ENCODE peak calls at places on chromosomes 6 and 20, in eight cellular contexts. One of them, this sample, is unnamed.

GRCh38 chr6:69865126-69865525 is 1.2 kb upstream of the COL19A1 start:
- DNase-seq in activated gamma-delta T cell treated with anti-CD3 and anti-CD28 coated beads, Interleukin-2, amount 50 U/mL, for 16 hours: no peak
- DNase-seq in germinal center: no peak
- DNase-seq in mesothelial cell of epicardium: no peak
- DNase-seq in transverse colon: no peak
- DNase-seq in activated T-cell treated with anti-CD3 and anti-CD28 coated beads for 1 hour: no peak
- DNase-seq in activated CD8-positive, alpha-beta memory T cell treated with anti-CD3 and anti-CD28 coated beads, Interleukin-2, amount 10 ng/mL, durations not matched to agents 7 days and 5 days: no peak
- DNase-seq in glomerular endothelial cell: no peak
- DNase-seq in this sample: no peak

GRCh38 chr20:47659904-47660601 is 125.2 kb downstream of the SULF2 start:
- DNase-seq in activated T-cell treated with anti-CD3 and anti-CD28 coated beads for 1 hour: no peak
- DNase-seq in mesothelial cell of epicardium: no peak
- DNase-seq in activated CD8-positive, alpha-beta memory T cell treated with anti-CD3 and anti-CD28 coated beads, Interleukin-2, amount 10 ng/mL, durations not matched to agents 7 days and 5 days: peak; percentile 18
- DNase-seq in activated gamma-delta T cell treated with anti-CD3 and anti-CD28 coated beads, Interleukin-2, amount 50 U/mL, for 16 hours: no peak
- DNase-seq in transverse colon: no peak
- DNase-seq in germinal center: no peak
- DNase-seq in glomerular endothelial cell: no peak
- DNase-seq in this sample: no peak

GRCh38 chr6:45595010-45595851 is 217.5 kb upstream of the SUPT3H start:
- DNase-seq in germinal center: no peak
- DNase-seq in activated T-cell treated with anti-CD3 and anti-CD28 coated beads for 1 hour: no peak
- DNase-seq in mesothelial cell of epicardium: no peak
- DNase-seq in activated CD8-positive, alpha-beta memory T cell treated with anti-CD3 and anti-CD28 coated beads, Interleukin-2, amount 10 ng/mL, durations not matched to agents 7 days and 5 days: no peak
- DNase-seq in glomerular endothelial cell: no peak
- DNase-seq in activated gamma-delta T cell treated with anti-CD3 and anti-CD28 coated beads, Interleukin-2, amount 50 U/mL, for 16 hours: no peak
- DNase-seq in transverse colon: no peak
- DNase-seq in this sample: no peak

GRCh38 chr6:72246926-72247325 is 360.6 kb downstream of the RIMS1 start:
- DNase-seq in mesothelial cell of epicardium: no peak
- DNase-seq in transverse colon: no peak
- DNase-seq in activated CD8-positive, alpha-beta memory T cell treated with anti-CD3 and anti-CD28 coated beads, Interleukin-2, amount 10 ng/mL, durations not matched to agents 7 days and 5 days: no peak
- DNase-seq in activated T-cell treated with anti-CD3 and anti-CD28 coated beads for 1 hour: no peak
- DNase-seq in activated gamma-delta T cell treated with anti-CD3 and anti-CD28 coated beads, Interleukin-2, amount 50 U/mL, for 16 hours: no peak
- DNase-seq in glomerular endothelial cell: no peak
- DNase-seq in germinal center: no peak
- DNase-seq in this sample: no peak

GRCh38 chr20:51493346-51493791 is 49.1 kb downstream of the NFATC2 start:
- DNase-seq in activated T-cell treated with anti-CD3 and anti-CD28 coated beads for 1 hour: no peak
- DNase-seq in transverse colon: no peak
- DNase-seq in activated gamma-delta T cell treated with anti-CD3 and anti-CD28 coated beads, Interleukin-2, amount 50 U/mL, for 16 hours: no peak
- DNase-seq in glomerular endothelial cell: no peak
- DNase-seq in germinal center: no peak
- DNase-seq in activated CD8-positive, alpha-beta memory T cell treated with anti-CD3 and anti-CD28 coated beads, Interleukin-2, amount 10 ng/mL, durations not matched to agents 7 days and 5 days: no peak
- DNase-seq in mesothelial cell of epicardium: no peak
- DNase-seq in this sample: no peak

GRCh38 chr20:45500022-45500421 is 15.4 kb downstream of the SPINT3 start:
- DNase-seq in germinal center: no peak
- DNase-seq in transverse colon: peak; percentile 81
- DNase-seq in activated CD8-positive, alpha-beta memory T cell treated with anti-CD3 and anti-CD28 coated beads, Interleukin-2, amount 10 ng/mL, durations not matched to agents 7 days and 5 days: no peak
- DNase-seq in activated T-cell treated with anti-CD3 and anti-CD28 coated beads for 1 hour: no peak
- DNase-seq in mesothelial cell of epicardium: no peak
- DNase-seq in glomerular endothelial cell: no peak
- DNase-seq in activated gamma-delta T cell treated with anti-CD3 and anti-CD28 coated beads, Interleukin-2, amount 50 U/mL, for 16 hours: no peak
- DNase-seq in this sample: no peak

GRCh38 chr20:50259705-50260479 is 69.3 kb downstream of the CEBPB start:
- DNase-seq in mesothelial cell of epicardium: no peak
- DNase-seq in activated T-cell treated with anti-CD3 and anti-CD28 coated beads for 1 hour: no peak
- DNase-seq in activated CD8-positive, alpha-beta memory T cell treated with anti-CD3 and anti-CD28 coated beads, Interleukin-2, amount 10 ng/mL, durations not matched to agents 7 days and 5 days: no peak
- DNase-seq in germinal center: no peak
- DNase-seq in glomerular endothelial cell: no peak
- DNase-seq in transverse colon: peak; percentile 59
- DNase-seq in activated gamma-delta T cell treated with anti-CD3 and anti-CD28 coated beads, Interleukin-2, amount 50 U/mL, for 16 hours: no peak
- DNase-seq in this sample: no peak

GRCh38 chr6:83853968-83854501 is 875 bp downstream of the RIPPLY2 start:
- DNase-seq in activated T-cell treated with anti-CD3 and anti-CD28 coated beads for 1 hour: no peak
- DNase-seq in glomerular endothelial cell: no peak
- DNase-seq in activated gamma-delta T cell treated with anti-CD3 and anti-CD28 coated beads, Interleukin-2, amount 50 U/mL, for 16 hours: no peak
- DNase-seq in activated CD8-positive, alpha-beta memory T cell treated with anti-CD3 and anti-CD28 coated beads, Interleukin-2, amount 10 ng/mL, durations not matched to agents 7 days and 5 days: no peak
- DNase-seq in transverse colon: no peak
- DNase-seq in germinal center: no peak
- DNase-seq in mesothelial cell of epicardium: no peak
- DNase-seq in this sample: no peak

GRCh38 chr6:92479821-92480220 is 939.5 kb downstream of the EPHA7 start:
- DNase-seq in activated T-cell treated with anti-CD3 and anti-CD28 coated beads for 1 hour: no peak
- DNase-seq in activated CD8-positive, alpha-beta memory T cell treated with anti-CD3 and anti-CD28 coated beads, Interleukin-2, amount 10 ng/mL, durations not matched to agents 7 days and 5 days: no peak
- DNase-seq in transverse colon: no peak
- DNase-seq in activated gamma-delta T cell treated with anti-CD3 and anti-CD28 coated beads, Interleukin-2, amount 50 U/mL, for 16 hours: no peak
- DNase-seq in mesothelial cell of epicardium: no peak
- DNase-seq in germinal center: no peak
- DNase-seq in glomerular endothelial cell: no peak
- DNase-seq in this sample: no peak

GRCh38 chr20:5734559-5735137 is 15.6 kb upstream of the SHLD1 start:
- DNase-seq in activated CD8-positive, alpha-beta memory T cell treated with anti-CD3 and anti-CD28 coated beads, Interleukin-2, amount 10 ng/mL, durations not matched to agents 7 days and 5 days: no peak
- DNase-seq in activated T-cell treated with anti-CD3 and anti-CD28 coated beads for 1 hour: no peak
- DNase-seq in transverse colon: no peak
- DNase-seq in mesothelial cell of epicardium: no peak
- DNase-seq in germinal center: no peak
- DNase-seq in activated gamma-delta T cell treated with anti-CD3 and anti-CD28 coated beads, Interleukin-2, amount 50 U/mL, for 16 hours: no peak
- DNase-seq in glomerular endothelial cell: no peak
- DNase-seq in this sample: no peak

GRCh38 chr20:1816384-1817381 is 78.5 kb upstream of the SIRPA start:
- DNase-seq in mesothelial cell of epicardium: no peak
- DNase-seq in germinal center: no peak
- DNase-seq in transverse colon: no peak
- DNase-seq in glomerular endothelial cell: no peak
- DNase-seq in activated CD8-positive, alpha-beta memory T cell treated with anti-CD3 and anti-CD28 coated beads, Interleukin-2, amount 10 ng/mL, durations not matched to agents 7 days and 5 days: no peak
- DNase-seq in activated gamma-delta T cell treated with anti-CD3 and anti-CD28 coated beads, Interleukin-2, amount 50 U/mL, for 16 hours: no peak
- DNase-seq in activated T-cell treated with anti-CD3 and anti-CD28 coated beads for 1 hour: no peak
- DNase-seq in this sample: no peak

GRCh38 chr6:78487401-78487800 is 379.9 kb upstream of the IRAK1BP1 start:
- DNase-seq in activated T-cell treated with anti-CD3 and anti-CD28 coated beads for 1 hour: no peak
- DNase-seq in glomerular endothelial cell: no peak
- DNase-seq in germinal center: no peak
- DNase-seq in transverse colon: no peak
- DNase-seq in activated gamma-delta T cell treated with anti-CD3 and anti-CD28 coated beads, Interleukin-2, amount 50 U/mL, for 16 hours: no peak
- DNase-seq in mesothelial cell of epicardium: no peak
- DNase-seq in activated CD8-positive, alpha-beta memory T cell treated with anti-CD3 and anti-CD28 coated beads, Interleukin-2, amount 10 ng/mL, durations not matched to agents 7 days and 5 days: no peak
- DNase-seq in this sample: no peak

GRCh38 chr20:19310541-19310940 is 98.1 kb downstream of the SLC24A3 start:
- DNase-seq in glomerular endothelial cell: no peak
- DNase-seq in transverse colon: no peak
- DNase-seq in activated CD8-positive, alpha-beta memory T cell treated with anti-CD3 and anti-CD28 coated beads, Interleukin-2, amount 10 ng/mL, durations not matched to agents 7 days and 5 days: no peak
- DNase-seq in activated gamma-delta T cell treated with anti-CD3 and anti-CD28 coated beads, Interleukin-2, amount 50 U/mL, for 16 hours: no peak
- DNase-seq in activated T-cell treated with anti-CD3 and anti-CD28 coated beads for 1 hour: no peak
- DNase-seq in mesothelial cell of epicardium: no peak
- DNase-seq in germinal center: no peak
- DNase-seq in this sample: no peak

GRCh38 chr20:5145365-5146301 is 18.8 kb downstream of the CDS2 start:
- DNase-seq in activated CD8-positive, alpha-beta memory T cell treated with anti-CD3 and anti-CD28 coated beads, Interleukin-2, amount 10 ng/mL, durations not matched to agents 7 days and 5 days: no peak
- DNase-seq in mesothelial cell of epicardium: no peak
- DNase-seq in activated gamma-delta T cell treated with anti-CD3 and anti-CD28 coated beads, Interleukin-2, amount 50 U/mL, for 16 hours: no peak
- DNase-seq in glomerular endothelial cell: no peak
- DNase-seq in transverse colon: no peak
- DNase-seq in activated T-cell treated with anti-CD3 and anti-CD28 coated beads for 1 hour: no peak
- DNase-seq in germinal center: no peak
- DNase-seq in this sample: no peak

GRCh38 chr20:39897058-39897457 is 792.0 kb downstream of the MAFB start:
- DNase-seq in activated T-cell treated with anti-CD3 and anti-CD28 coated beads for 1 hour: no peak
- DNase-seq in germinal center: no peak
- DNase-seq in mesothelial cell of epicardium: no peak
- DNase-seq in transverse colon: no peak
- DNase-seq in activated CD8-positive, alpha-beta memory T cell treated with anti-CD3 and anti-CD28 coated beads, Interleukin-2, amount 10 ng/mL, durations not matched to agents 7 days and 5 days: no peak
- DNase-seq in activated gamma-delta T cell treated with anti-CD3 and anti-CD28 coated beads, Interleukin-2, amount 50 U/mL, for 16 hours: no peak
- DNase-seq in glomerular endothelial cell: no peak
- DNase-seq in this sample: no peak

GRCh38 chr6:166318649-166319600 is 10.7 kb upstream of the PRR18 start:
- DNase-seq in activated T-cell treated with anti-CD3 and anti-CD28 coated beads for 1 hour: no peak
- DNase-seq in transverse colon: no peak
- DNase-seq in activated gamma-delta T cell treated with anti-CD3 and anti-CD28 coated beads, Interleukin-2, amount 50 U/mL, for 16 hours: no peak
- DNase-seq in mesothelial cell of epicardium: no peak
- DNase-seq in germinal center: no peak
- DNase-seq in activated CD8-positive, alpha-beta memory T cell treated with anti-CD3 and anti-CD28 coated beads, Interleukin-2, amount 10 ng/mL, durations not matched to agents 7 days and 5 days: no peak
- DNase-seq in glomerular endothelial cell: no peak
- DNase-seq in this sample: no peak

GRCh38 chr6:8269856-8270454 is 165.4 kb downstream of the SLC35B3 start:
- DNase-seq in mesothelial cell of epicardium: no peak
- DNase-seq in activated gamma-delta T cell treated with anti-CD3 and anti-CD28 coated beads, Interleukin-2, amount 50 U/mL, for 16 hours: no peak
- DNase-seq in glomerular endothelial cell: no peak
- DNase-seq in germinal center: no peak
- DNase-seq in activated CD8-positive, alpha-beta memory T cell treated with anti-CD3 and anti-CD28 coated beads, Interleukin-2, amount 10 ng/mL, durations not matched to agents 7 days and 5 days: no peak
- DNase-seq in activated T-cell treated with anti-CD3 and anti-CD28 coated beads for 1 hour: no peak
- DNase-seq in transverse colon: no peak
- DNase-seq in this sample: no peak

GRCh38 chr20:32249030-32249738 is 28.3 kb upstream of the KIF3B start:
- DNase-seq in activated CD8-positive, alpha-beta memory T cell treated with anti-CD3 and anti-CD28 coated beads, Interleukin-2, amount 10 ng/mL, durations not matched to agents 7 days and 5 days: peak; percentile 73
- DNase-seq in transverse colon: no peak
- DNase-seq in germinal center: peak; percentile 25
- DNase-seq in glomerular endothelial cell: no peak
- DNase-seq in activated gamma-delta T cell treated with anti-CD3 and anti-CD28 coated beads, Interleukin-2, amount 50 U/mL, for 16 hours: peak; percentile 25
- DNase-seq in activated T-cell treated with anti-CD3 and anti-CD28 coated beads for 1 hour: no peak
- DNase-seq in mesothelial cell of epicardium: no peak
- DNase-seq in this sample: no peak

GRCh38 chr20:20195011-20195705 is 142.8 kb downstream of the CFAP61 start:
- DNase-seq in activated CD8-positive, alpha-beta memory T cell treated with anti-CD3 and anti-CD28 coated beads, Interleukin-2, amount 10 ng/mL, durations not matched to agents 7 days and 5 days: no peak
- DNase-seq in transverse colon: no peak
- DNase-seq in germinal center: no peak
- DNase-seq in mesothelial cell of epicardium: no peak
- DNase-seq in activated gamma-delta T cell treated with anti-CD3 and anti-CD28 coated beads, Interleukin-2, amount 50 U/mL, for 16 hours: no peak
- DNase-seq in activated T-cell treated with anti-CD3 and anti-CD28 coated beads for 1 hour: no peak
- DNase-seq in glomerular endothelial cell: no peak
- DNase-seq in this sample: no peak

GRCh38 chr6:117915846-117916245 is 8.8 kb downstream of the SLC35F1 start:
- DNase-seq in glomerular endothelial cell: no peak
- DNase-seq in activated gamma-delta T cell treated with anti-CD3 and anti-CD28 coated beads, Interleukin-2, amount 50 U/mL, for 16 hours: no peak
- DNase-seq in activated T-cell treated with anti-CD3 and anti-CD28 coated beads for 1 hour: no peak
- DNase-seq in germinal center: no peak
- DNase-seq in transverse colon: no peak
- DNase-seq in activated CD8-positive, alpha-beta memory T cell treated with anti-CD3 and anti-CD28 coated beads, Interleukin-2, amount 10 ng/mL, durations not matched to agents 7 days and 5 days: no peak
- DNase-seq in mesothelial cell of epicardium: no peak
- DNase-seq in this sample: no peak

GRCh38 chr6:34025112-34025807 is 120.6 kb downstream of the GRM4 start:
- DNase-seq in activated gamma-delta T cell treated with anti-CD3 and anti-CD28 coated beads, Interleukin-2, amount 50 U/mL, for 16 hours: no peak
- DNase-seq in transverse colon: no peak
- DNase-seq in activated CD8-positive, alpha-beta memory T cell treated with anti-CD3 and anti-CD28 coated beads, Interleukin-2, amount 10 ng/mL, durations not matched to agents 7 days and 5 days: no peak
- DNase-seq in mesothelial cell of epicardium: no peak
- DNase-seq in glomerular endothelial cell: no peak
- DNase-seq in activated T-cell treated with anti-CD3 and anti-CD28 coated beads for 1 hour: no peak
- DNase-seq in germinal center: no peak
- DNase-seq in this sample: no peak

GRCh38 chr6:57182017-57182432 is 9.9 kb downstream of the BAG2 start:
- DNase-seq in glomerular endothelial cell: no peak
- DNase-seq in transverse colon: no peak
- DNase-seq in activated gamma-delta T cell treated with anti-CD3 and anti-CD28 coated beads, Interleukin-2, amount 50 U/mL, for 16 hours: no peak
- DNase-seq in germinal center: no peak
- DNase-seq in activated CD8-positive, alpha-beta memory T cell treated with anti-CD3 and anti-CD28 coated beads, Interleukin-2, amount 10 ng/mL, durations not matched to agents 7 days and 5 days: no peak
- DNase-seq in mesothelial cell of epicardium: no peak
- DNase-seq in activated T-cell treated with anti-CD3 and anti-CD28 coated beads for 1 hour: no peak
- DNase-seq in this sample: no peak

GRCh38 chr20:51122931-51123658 is 100.2 kb upstream of the KCNG1 start:
- DNase-seq in activated gamma-delta T cell treated with anti-CD3 and anti-CD28 coated beads, Interleukin-2, amount 50 U/mL, for 16 hours: no peak
- DNase-seq in transverse colon: no peak
- DNase-seq in mesothelial cell of epicardium: no peak
- DNase-seq in activated CD8-positive, alpha-beta memory T cell treated with anti-CD3 and anti-CD28 coated beads, Interleukin-2, amount 10 ng/mL, durations not matched to agents 7 days and 5 days: peak; percentile 56
- DNase-seq in activated T-cell treated with anti-CD3 and anti-CD28 coated beads for 1 hour: no peak
- DNase-seq in glomerular endothelial cell: no peak
- DNase-seq in germinal center: no peak
- DNase-seq in this sample: no peak

GRCh38 chr6:150713876-150714275 is 114.2 kb downstream of the PLEKHG1 start:
- DNase-seq in activated T-cell treated with anti-CD3 and anti-CD28 coated beads for 1 hour: no peak
- DNase-seq in glomerular endothelial cell: no peak
- DNase-seq in mesothelial cell of epicardium: no peak
- DNase-seq in transverse colon: no peak
- DNase-seq in germinal center: no peak
- DNase-seq in activated gamma-delta T cell treated with anti-CD3 and anti-CD28 coated beads, Interleukin-2, amount 50 U/mL, for 16 hours: no peak
- DNase-seq in activated CD8-positive, alpha-beta memory T cell treated with anti-CD3 and anti-CD28 coated beads, Interleukin-2, amount 10 ng/mL, durations not matched to agents 7 days and 5 days: no peak
- DNase-seq in this sample: no peak

GRCh38 chr6:138454976-138455706 is 44.2 kb downstream of the NHSL1 start:
- DNase-seq in glomerular endothelial cell: no peak
- DNase-seq in mesothelial cell of epicardium: no peak
- DNase-seq in activated T-cell treated with anti-CD3 and anti-CD28 coated beads for 1 hour: peak; percentile 48
- DNase-seq in activated CD8-positive, alpha-beta memory T cell treated with anti-CD3 and anti-CD28 coated beads, Interleukin-2, amount 10 ng/mL, durations not matched to agents 7 days and 5 days: peak; percentile 73
- DNase-seq in activated gamma-delta T cell treated with anti-CD3 and anti-CD28 coated beads, Interleukin-2, amount 50 U/mL, for 16 hours: peak; percentile 3
- DNase-seq in germinal center: no peak
- DNase-seq in transverse colon: peak; percentile 85
- DNase-seq in this sample: peak; percentile 24

GRCh38 chr6:130482645-130483390 is 117.0 kb downstream of the TMEM200A start:
- DNase-seq in mesothelial cell of epicardium: no peak
- DNase-seq in transverse colon: no peak
- DNase-seq in activated gamma-delta T cell treated with anti-CD3 and anti-CD28 coated beads, Interleukin-2, amount 50 U/mL, for 16 hours: no peak
- DNase-seq in activated CD8-positive, alpha-beta memory T cell treated with anti-CD3 and anti-CD28 coated beads, Interleukin-2, amount 10 ng/mL, durations not matched to agents 7 days and 5 days: no peak
- DNase-seq in glomerular endothelial cell: no peak
- DNase-seq in activated T-cell treated with anti-CD3 and anti-CD28 coated beads for 1 hour: no peak
- DNase-seq in germinal center: no peak
- DNase-seq in this sample: no peak

GRCh38 chr20:17917832-17918618 is 50.6 kb downstream of the SNX5 start:
- DNase-seq in activated T-cell treated with anti-CD3 and anti-CD28 coated beads for 1 hour: no peak
- DNase-seq in activated gamma-delta T cell treated with anti-CD3 and anti-CD28 coated beads, Interleukin-2, amount 50 U/mL, for 16 hours: no peak
- DNase-seq in glomerular endothelial cell: no peak
- DNase-seq in germinal center: no peak
- DNase-seq in activated CD8-positive, alpha-beta memory T cell treated with anti-CD3 and anti-CD28 coated beads, Interleukin-2, amount 10 ng/mL, durations not matched to agents 7 days and 5 days: no peak
- DNase-seq in mesothelial cell of epicardium: no peak
- DNase-seq in transverse colon: no peak
- DNase-seq in this sample: no peak

GRCh38 chr20:38726849-38727601 is 2.7 kb downstream of the SLC32A1 start:
- DNase-seq in glomerular endothelial cell: no peak
- DNase-seq in activated T-cell treated with anti-CD3 and anti-CD28 coated beads for 1 hour: no peak
- DNase-seq in mesothelial cell of epicardium: peak; percentile 67
- DNase-seq in germinal center: peak; percentile 87
- DNase-seq in activated gamma-delta T cell treated with anti-CD3 and anti-CD28 coated beads, Interleukin-2, amount 50 U/mL, for 16 hours: peak; percentile 24
- DNase-seq in activated CD8-positive, alpha-beta memory T cell treated with anti-CD3 and anti-CD28 coated beads, Interleukin-2, amount 10 ng/mL, durations not matched to agents 7 days and 5 days: peak; percentile 63
- DNase-seq in transverse colon: no peak
- DNase-seq in this sample: peak; percentile 36

GRCh38 chr6:39362487-39362865 is 40.0 kb upstream of the KCNK16 start:
- DNase-seq in activated gamma-delta T cell treated with anti-CD3 and anti-CD28 coated beads, Interleukin-2, amount 50 U/mL, for 16 hours: no peak
- DNase-seq in activated T-cell treated with anti-CD3 and anti-CD28 coated beads for 1 hour: no peak
- DNase-seq in glomerular endothelial cell: no peak
- DNase-seq in activated CD8-positive, alpha-beta memory T cell treated with anti-CD3 and anti-CD28 coated beads, Interleukin-2, amount 10 ng/mL, durations not matched to agents 7 days and 5 days: no peak
- DNase-seq in germinal center: no peak
- DNase-seq in transverse colon: no peak
- DNase-seq in mesothelial cell of epicardium: no peak
- DNase-seq in this sample: no peak